ENCODE peak calls at places on chromosomes 2 and 18, in eight cellular contexts. N, Z, L, I, C, Q, J and A are unnamed samples.
A peak's percentile ranks its signal among the peaks of the same experiment; 100 is the strongest.

GRCh38 chr2:204645018-204645775 is 99.9 kb downstream of the PARD3B start:
- DNase-seq in Z (no peak), N (no peak), C (peak; percentile 30), Q (no peak), L (peak; percentile 64), J (no peak), I (peak; percentile 57), A (peak; percentile 47)

GRCh38 chr2:120867290-120868231 is 131.9 kb downstream of the GLI2 start:
- DNase-seq in C (peak; percentile 78), N (no peak), L (peak; percentile 77), Z (no peak), J (peak; percentile 86), I (peak; percentile 97), Q (peak; percentile 71), A (peak; percentile 94)

GRCh38 chr18:13639196-13639595 is 87.2 kb downstream of the FAM210A start:
- DNase-seq in Z (no peak), N (no peak), L (no peak), J (no peak), I (no peak), C (no peak), Q (peak; percentile 55), A (no peak)

GRCh38 chr2:119823734-119824334 is 64.1 kb downstream of the PTPN4 start:
- DNase-seq in Q (no peak), L (peak; percentile 59), C (peak; percentile 74), N (no peak), I (peak; percentile 72), Z (peak; percentile 10), J (no peak), A (peak; percentile 36)

GRCh38 chr2:12321017-12321641 is 395.6 kb upstream of the TRIB2 start:
- DNase-seq in L (peak; percentile 98), J (no peak), N (no peak), Z (peak; percentile 83), C (peak; percentile 90), I (peak; percentile 96), Q (peak; percentile 36), A (peak; percentile 97)

GRCh38 chr2:239496700-239497099 is 95.9 kb upstream of the HDAC4 start:
- DNase-seq in Q (no peak), N (no peak), C (no peak), Z (no peak), L (no peak), J (no peak), I (no peak), A (no peak)

GRCh38 chr18:31591113-31591512 is 564 bp upstream of the TTR start:
- DNase-seq in L (no peak), Q (no peak), Z (no peak), N (no peak), C (no peak), J (no peak), I (no peak), A (no peak)

GRCh38 chr2:153935511-153935910 is 63.8 kb downstream of the GALNT13 start:
- DNase-seq in C (no peak), Q (no peak), I (no peak), N (no peak), Z (no peak), L (no peak), J (no peak), A (no peak)

GRCh38 chr2:215022418-215022817 is 116.0 kb downstream of the ABCA12 start:
- DNase-seq in Q (no peak), N (no peak), Z (peak; percentile 47), I (peak; percentile 76), L (peak; percentile 3), C (peak; percentile 66), J (no peak), A (peak; percentile 55)

GRCh38 chr2:237148624-237149023 is 62.9 kb downstream of the COPS8 start:
- DNase-seq in I (no peak), Q (no peak), Z (no peak), C (no peak), L (no peak), J (no peak), N (no peak), A (no peak)

GRCh38 chr2:219308142-219309093 is 783 bp downstream of the PTPRN start:
- DNase-seq in L (peak; percentile 65), Q (peak; percentile 57), C (peak; percentile 63), N (peak; percentile 43), Z (no peak), J (peak; percentile 84), I (peak; percentile 82), A (peak; percentile 89)

GRCh38 chr2:246489-247145 is 17.2 kb downstream of the SH3YL1 start:
- DNase-seq in J (no peak), N (no peak), Q (peak; percentile 29), I (peak; percentile 75), L (peak; percentile 85), Z (peak; percentile 54), C (peak; percentile 83), A (peak; percentile 79)

GRCh38 chr2:20579866-20580265 is 71.0 kb downstream of the HS1BP3 start:
- DNase-seq in Q (no peak), I (no peak), N (no peak), L (no peak), Z (no peak), C (no peak), J (peak; percentile 42), A (no peak)

GRCh38 chr2:200756618-200757321 is 54.9 kb upstream of the BZW1 start:
- DNase-seq in I (peak; percentile 91), C (peak; percentile 87), L (peak; percentile 91), J (no peak), Q (no peak), Z (peak; percentile 54), N (no peak), A (peak; percentile 80)

GRCh38 chr2:61951876-61952275 is 46.4 kb downstream of the COMMD1 start:
- DNase-seq in Z (no peak), L (peak; percentile 51), C (peak; percentile 43), J (no peak), I (peak; percentile 40), Q (no peak), N (no peak), A (no peak)

GRCh38 chr2:143903172-143903856 is 616.6 kb downstream of the ZEB2 start:
- DNase-seq in L (peak; percentile 5), C (peak; percentile 18), N (no peak), Q (no peak), I (no peak), Z (no peak), J (no peak), A (no peak)

GRCh38 chr2:152716805-152717241 is 438 bp downstream of the PRPF40A start:
- DNase-seq in N (no peak), L (no peak), Z (no peak), J (no peak), C (peak; percentile 30), Q (peak; percentile 14), I (peak; percentile 55), A (no peak)

GRCh38 chr2:25044990-25045389 is 3.1 kb downstream of the EFR3B start:
- DNase-seq in N (no peak), L (no peak), I (no peak), C (no peak), Z (no peak), J (no peak), Q (no peak), A (no peak)

GRCh38 chr2:178513876-178514275 is 33.6 kb downstream of the PLEKHA3 start:
- DNase-seq in C (no peak), N (no peak), L (peak; percentile 33), J (no peak), Z (peak; percentile 7), Q (no peak), I (peak; percentile 53), A (peak; percentile 32)

GRCh38 chr2:220940646-220941045 is 631.5 kb downstream of the EPHA4 start:
- DNase-seq in J (no peak), Q (no peak), Z (no peak), N (no peak), I (no peak), C (no peak), L (no peak), A (no peak)

GRCh38 chr2:225584821-225585220 is 185.3 kb downstream of the NYAP2 start:
- DNase-seq in Q (no peak), C (peak; percentile 19), Z (no peak), I (no peak), L (no peak), J (no peak), N (no peak), A (no peak)
- H3K4me3 ChIP-seq in Q (no peak overlapping the region), C (no peak overlapping the region), Z (no peak overlapping the region), I (no peak overlapping the region), L (no peak overlapping the region), J (no peak overlapping the region), N (no peak overlapping the region), A (no peak overlapping the region)

DNA sequence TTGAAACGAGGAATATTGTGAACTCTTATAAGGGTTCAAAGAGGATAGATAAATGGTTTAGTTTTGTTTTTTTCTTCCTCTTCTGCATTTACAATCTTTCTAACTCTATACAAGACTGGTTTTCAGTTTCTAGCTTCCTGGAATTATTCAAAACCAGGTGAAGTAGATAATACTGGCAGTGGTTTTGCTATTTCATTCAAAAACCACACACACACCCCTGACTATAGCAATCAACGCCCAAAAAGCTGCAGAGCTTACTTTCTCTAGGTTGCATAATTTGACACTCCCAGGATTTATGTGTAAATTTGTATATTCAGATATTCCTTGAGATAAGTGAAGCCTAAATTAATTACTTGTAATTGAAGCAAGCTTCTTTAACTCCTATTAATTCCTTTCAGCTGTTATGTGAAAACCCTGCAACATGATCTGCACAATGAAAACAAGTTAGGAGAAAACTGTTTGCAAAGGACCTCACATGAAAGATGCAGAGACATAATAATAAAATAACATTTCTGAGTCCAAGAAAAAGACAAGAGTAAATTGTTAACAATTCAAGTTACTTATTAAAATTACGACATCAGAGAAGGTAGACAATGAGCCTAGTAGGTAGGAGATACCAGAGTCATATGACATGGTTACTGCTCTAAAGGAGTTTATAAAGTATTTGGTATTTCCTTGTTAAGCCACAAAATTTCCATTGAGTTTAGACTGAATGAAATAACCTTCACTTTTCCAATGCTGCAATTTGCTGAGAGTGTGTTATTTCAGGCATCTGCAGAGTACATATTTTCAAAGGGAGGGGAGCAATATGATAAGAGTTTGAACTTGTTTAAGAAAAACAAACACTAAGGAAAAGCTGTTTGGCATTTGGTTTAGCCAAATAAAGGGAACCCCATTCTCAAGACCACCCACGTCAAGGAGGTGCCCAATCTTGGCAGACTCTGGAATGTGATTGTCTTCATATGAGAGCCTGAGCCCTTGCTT is 1.6 kb upstream of the NFE2L2 start:
- DNase-seq in N (peak; percentile 25), L (peak; percentile 46), C (peak; percentile 83), J (no peak), I (peak; percentile 42), Q (no peak), Z (no peak), A (peak; percentile 29)
- H3K4me3 ChIP-seq in N (no peak overlapping the region), L (no peak overlapping the region), C (no peak overlapping the region), J (no peak overlapping the region), I (peak overlapping the region; percentile 94), Q (peak overlapping the region; percentile 93), Z (no peak overlapping the region), A (peak overlapping the region; percentile 60)

DNA sequence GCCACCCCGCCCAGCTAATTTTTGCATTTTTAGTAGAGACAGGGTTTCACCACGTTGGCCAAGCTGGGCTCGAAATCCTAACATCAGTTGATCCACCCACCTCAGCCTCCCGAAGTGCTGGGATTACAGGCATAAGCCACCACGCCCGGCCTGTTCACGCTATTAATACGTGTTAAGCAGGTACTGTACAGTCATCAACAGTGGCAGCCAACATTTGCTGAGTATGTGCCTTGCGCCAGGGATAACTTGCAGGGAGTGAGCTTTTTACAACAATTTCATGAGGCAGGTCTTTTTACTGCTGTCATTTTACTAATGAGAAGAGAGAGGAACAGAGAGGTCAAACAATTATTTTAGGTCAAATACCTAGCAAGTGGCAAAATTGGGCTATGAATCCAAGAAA is 115.2 kb downstream of the AP1S3 start:
- DNase-seq in Q (no peak), J (no peak), Z (no peak), N (no peak), C (no peak), L (no peak), I (no peak), A (no peak)
- H3K4me3 ChIP-seq in Q (no peak overlapping the region), J (no peak overlapping the region), Z (no peak overlapping the region), N (no peak overlapping the region), C (no peak overlapping the region), L (no peak overlapping the region), I (no peak overlapping the region), A (no peak overlapping the region)

GRCh38 chr2:112259509-112260294 is 4.9 kb upstream of the ZC3H8 start:
- DNase-seq in C (peak; percentile 87), Q (peak; percentile 86), J (peak; percentile 86), L (peak; percentile 76), I (peak; percentile 83), Z (peak; percentile 57), N (peak; percentile 35), A (peak; percentile 91)
- H3K4me3 ChIP-seq in C (peak overlapping the region; percentile 4), Q (no peak overlapping the region), J (no peak overlapping the region), L (no peak overlapping the region), I (peak overlapping the region; percentile 54), Z (no peak overlapping the region), N (no peak overlapping the region), A (no peak overlapping the region)